ENCODE peak calls at places on chromosomes 13 and 19, in nine cellular contexts. A, U, N, X, O, G, Z, I and Q are unnamed samples.

GRCh38 chr13:36133950-36134349 is 2.8 kb upstream of the DCLK1 start:
- DNase-seq in A (no peak), Z (no peak), O (no peak), N (no peak), I (no peak), X (no peak), U (peak), G (no peak), Q (no peak)

GRCh38 chr13:89883893-89884448 is 1463.5 kb upstream of the MIR17HG start:
- DNase-seq in N (no peak), O (peak), G (no peak), I (no peak), U (no peak), X (no peak), A (no peak), Z (no peak), Q (no peak)

GRCh38 chr13:27622102-27622820 is 569 bp downstream of the POLR1D start:
- DNase-seq in X (no peak), Z (no peak), U (peak), O (no peak), I (peak), N (no peak), A (no peak), G (no peak), Q (no peak)

GRCh38 chr19:20247016-20247683 is 80.1 kb downstream of the ZNF486 start:
- DNase-seq in Z (peak), X (no peak), I (peak), O (peak), G (peak), A (no peak), U (peak), N (no peak), Q (peak)

GRCh38 chr19:50607874-50608785 is 31.6 kb downstream of the SYT3 start:
- DNase-seq in Z (peak), X (no peak), A (no peak), O (peak), I (peak), G (peak), U (peak), N (peak), Q (peak)

GRCh38 chr19:32403291-32403995 is 2.1 kb upstream of the DPY19L3 start:
- DNase-seq in Z (no peak), X (no peak), A (no peak), G (no peak), O (no peak), U (no peak), N (no peak), I (no peak), Q (no peak)

GRCh38 chr13:58087566-58087965 is 456.0 kb downstream of the PCDH17 start:
- DNase-seq in G (no peak), U (no peak), Z (no peak), X (no peak), N (no peak), I (peak), A (no peak), O (no peak), Q (no peak)

GRCh38 chr13:96851856-96852255 is 142.4 kb downstream of the OXGR1 start:
- DNase-seq in O (no peak), G (no peak), I (no peak), N (no peak), Z (no peak), X (no peak), U (no peak), A (no peak), Q (no peak)

GRCh38 chr13:21901772-21902708 is 231.2 kb downstream of the FGF9 start:
- DNase-seq in U (no peak), Z (no peak), I (no peak), G (no peak), X (no peak), N (no peak), A (no peak), O (peak), Q (no peak)

GRCh38 chr19:37655689-37656491 is 625 bp upstream of the ZFP30 start:
- DNase-seq in G (peak), X (no peak), A (peak), U (peak), N (peak), O (peak), Z (peak), I (peak), Q (peak)

GRCh38 chr13:70297219-70297618 is 189.0 kb upstream of the KLHL1 start:
- DNase-seq in O (no peak), X (no peak), G (no peak), Z (no peak), N (no peak), A (no peak), U (no peak), I (no peak), Q (no peak)

GRCh38 chr19:29666634-29667389 is 1.6 kb downstream of the PLEKHF1 start:
- DNase-seq in X (no peak), O (peak), N (peak), U (peak), G (peak), Z (peak), I (no peak), A (peak), Q (no peak)

GRCh38 chr13:46751811-46752635 is 44.9 kb downstream of the ESD start:
- DNase-seq in I (no peak), U (no peak), X (peak), Z (peak), G (no peak), A (no peak), N (no peak), O (no peak), Q (no peak)

GRCh38 chr19:39403331-39404312 is 3.0 kb upstream of the ZFP36 start:
- DNase-seq in G (peak), N (peak), Z (peak), I (peak), X (peak), O (peak), A (peak), U (peak), Q (peak)

GRCh38 chr19:56266060-56266459 is 6.5 kb upstream of the EDDM13 start:
- DNase-seq in A (no peak), G (no peak), I (no peak), X (no peak), U (no peak), N (no peak), Z (no peak), O (no peak), Q (no peak)

GRCh38 chr19:35643255-35644205 is 2.0 kb downstream of the ETV2 start:
- DNase-seq in U (peak), A (peak), X (no peak), O (peak), N (peak), G (peak), I (peak), Z (peak), Q (peak)

GRCh38 chr13:73952683-73953082 is 181.5 kb downstream of the KLF12 start:
- DNase-seq in X (no peak), Z (no peak), A (no peak), I (no peak), U (no peak), G (no peak), N (no peak), O (no peak), Q (no peak)

GRCh38 chr13:74452881-74453280 is 318.7 kb upstream of the KLF12 start:
- DNase-seq in U (no peak), N (no peak), G (peak), Z (no peak), A (no peak), I (no peak), O (no peak), X (no peak), Q (no peak)

GRCh38 chr19:31451686-31452325 is 102.6 kb upstream of the TSHZ3 start:
- DNase-seq in I (peak), Z (no peak), G (peak), A (no peak), N (no peak), X (no peak), O (no peak), U (peak), Q (no peak)

GRCh38 chr13:46894534-46894906 is 2.3 kb downstream of the HTR2A start:
- DNase-seq in Z (no peak), X (no peak), A (no peak), N (no peak), U (no peak), O (no peak), G (no peak), I (peak), Q (no peak)

GRCh38 chr19:17411801-17412200 is 6.4 kb upstream of the BST2 start:
- DNase-seq in I (no peak), X (no peak), G (no peak), O (no peak), U (no peak), N (no peak), Z (no peak), A (no peak), Q (no peak)

GRCh38 chr19:35141627-35142401 is 1.2 kb upstream of the FXYD7 start:
- DNase-seq in N (no peak), I (no peak), U (no peak), G (no peak), X (no peak), Z (no peak), O (no peak), A (no peak), Q (no peak)

GRCh38 chr19:3413796-3414327 is 47.5 kb downstream of the NFIC start:
- DNase-seq in X (no peak), Z (no peak), G (no peak), O (no peak), N (no peak), I (no peak), U (no peak), A (no peak), Q (no peak)

GRCh38 chr13:97256343-97256783 is 34.2 kb downstream of the MBNL2 start:
- DNase-seq in Z (no peak), A (no peak), G (peak), O (no peak), I (peak), U (peak), X (peak), N (no peak), Q (no peak)

GRCh38 chr13:24684600-24684998 is 4.4 kb downstream of the ATP12A start:
- DNase-seq in O (no peak), N (no peak), I (no peak), G (peak), X (no peak), Z (peak), A (no peak), U (no peak), Q (no peak)

GRCh38 chr13:37175996-37176395 is 70.5 kb upstream of the CSNK1A1L start:
- DNase-seq in A (no peak), I (no peak), U (peak), O (no peak), G (peak), Z (no peak), X (peak), N (no peak), Q (no peak)

GRCh38 chr19:51742736-51743288 is 8.9 kb downstream of the FPR1 start:
- DNase-seq in Z (no peak), N (no peak), I (peak), U (no peak), X (peak), G (peak), O (no peak), A (no peak), Q (no peak)

GRCh38 chr19:45404557-45405434 is at the start of gene PPP1R13L:
- DNase-seq in Z (no peak), A (peak), X (no peak), N (peak), G (peak), I (peak), O (peak), U (peak), Q (no peak)

GRCh38 chr13:31424130-31424729 is 224.5 kb downstream of the B3GLCT start:
- DNase-seq in I (peak), U (peak), Z (peak), G (peak), N (peak), O (peak), X (peak), A (peak), Q (peak)

GRCh38 chr13:26563713-26564112 is 6.2 kb downstream of the WASF3 start:
- DNase-seq in U (peak), A (no peak), O (no peak), X (no peak), I (no peak), Z (no peak), N (no peak), G (no peak), Q (no peak)

GRCh38 chr19:9586764-9587163 is 2.5 kb upstream of the ZNF121 start:
- DNase-seq in A (peak), O (peak), U (peak), N (peak), X (no peak), Z (peak), G (peak), I (peak), Q (peak)
- TF ChIP-seq CTCF in A (no peak), O (peak), U (peak), N (peak), X (peak), Z (peak), G (peak), I (peak), Q (peak)

DNA sequence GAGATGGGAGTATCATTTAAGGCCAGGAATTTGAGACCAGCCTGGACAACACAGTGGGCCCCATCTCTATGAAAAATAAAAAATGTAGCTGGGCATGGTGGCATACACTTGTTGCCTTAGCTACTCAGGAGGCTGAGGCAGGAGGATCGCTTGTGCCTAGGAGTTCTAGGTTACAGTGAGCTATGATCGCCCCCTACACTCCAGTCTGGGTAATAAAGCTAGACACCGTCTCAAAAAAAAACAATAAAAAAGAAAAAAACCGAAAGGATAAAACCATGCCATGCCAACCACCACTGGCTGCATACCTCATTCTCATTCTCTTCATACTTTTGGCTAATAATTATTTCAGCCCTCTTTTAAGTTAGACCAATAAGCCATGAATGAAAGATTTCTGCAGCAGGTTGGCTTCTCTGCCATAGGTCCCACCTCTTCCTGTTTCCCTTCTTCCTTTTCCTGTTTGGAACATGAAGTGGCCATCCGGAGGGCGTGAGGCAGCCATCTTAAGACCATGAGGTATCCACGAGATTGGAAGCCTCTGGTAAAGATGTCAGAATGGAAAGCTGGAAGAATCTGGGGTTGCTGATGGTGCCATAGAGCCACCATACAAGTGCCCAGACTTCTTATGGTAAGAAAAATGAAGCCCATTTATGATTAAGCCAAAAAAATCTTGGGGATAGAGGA is 171.3 kb downstream of the CACNA1A start:
- DNase-seq in Z (no peak), I (peak), A (no peak), N (no peak), X (no peak), O (no peak), G (no peak), U (no peak), Q (no peak)
- TF ChIP-seq CTCF in Z (no peak), I (peak), A (no peak), N (no peak), X (no peak), O (peak), G (no peak), U (no peak), Q (no peak)

DNA sequence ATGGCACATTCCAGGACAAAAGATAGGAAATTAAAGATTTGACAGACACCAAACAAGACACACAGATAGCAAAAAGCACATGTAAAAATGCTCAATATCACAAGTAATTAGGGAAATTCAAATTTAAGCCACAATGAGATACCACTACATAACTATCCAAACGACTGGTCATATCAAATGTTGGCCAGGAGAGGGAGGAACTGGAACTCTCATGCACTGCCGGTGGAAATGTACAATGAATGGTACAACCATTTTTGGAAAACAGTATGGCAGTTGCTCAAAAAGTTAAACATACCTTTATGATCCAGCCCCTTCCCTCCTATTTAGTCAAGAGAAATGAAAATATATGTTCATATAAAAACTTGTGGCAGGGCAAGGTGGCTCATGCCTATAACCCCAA is 36.8 kb upstream of the CYP2S1 start:
- DNase-seq in U (no peak), X (no peak), N (no peak), Z (no peak), I (peak), A (no peak), O (no peak), G (no peak), Q (no peak)
- TF ChIP-seq CTCF in U (peak), X (no peak), N (no peak), Z (no peak), I (peak), A (no peak), O (peak), G (peak), Q (peak)

DNA sequence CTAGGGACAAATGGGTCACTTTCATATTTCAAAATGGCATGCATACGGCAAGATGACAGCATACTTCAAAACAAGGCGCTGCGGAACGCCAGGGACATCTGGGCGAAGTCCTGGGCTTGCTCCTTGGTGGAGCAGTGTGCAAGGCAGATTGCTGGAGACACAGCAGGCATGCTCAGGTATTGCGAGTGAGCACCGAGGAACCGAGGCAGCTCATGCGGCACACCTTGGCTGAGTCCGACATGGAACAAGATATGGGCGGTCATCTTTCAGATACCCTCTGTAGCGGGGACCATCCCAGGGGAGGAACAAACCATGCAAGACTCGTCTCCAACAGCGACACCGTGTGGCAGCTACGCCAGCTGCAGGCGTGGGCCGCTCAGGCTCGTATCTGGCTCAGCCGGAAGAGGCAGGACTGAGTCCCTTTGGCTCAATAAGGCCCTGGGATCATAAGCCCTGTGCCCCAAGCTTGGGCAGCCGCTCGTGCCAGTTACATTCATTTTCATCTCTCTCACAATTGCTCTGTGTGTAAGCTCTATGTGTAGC is 112.4 kb downstream of the NUFIP1 start:
- DNase-seq in U (no peak), X (no peak), G (no peak), Z (no peak), A (no peak), N (no peak), O (peak), I (no peak), Q (peak)
- TF ChIP-seq CTCF in U (peak), X (peak), G (peak), Z (no peak), A (no peak), N (no peak), O (peak), I (peak), Q (peak)

GRCh38 chr19:1111641-1112253 is 8.0 kb downstream of the GPX4 start:
- DNase-seq in A (no peak), Z (no peak), O (no peak), G (no peak), I (no peak), X (no peak), U (no peak), N (no peak), Q (no peak)

GRCh38 chr19:1113278-1113985 is 9.6 kb downstream of the GPX4 start:
- DNase-seq in N (peak), I (peak), G (peak), O (peak), A (peak), U (peak), X (peak), Z (peak), Q (peak)

GRCh38 chr19:1113986-1114483 is 10.2 kb downstream of the GPX4 start:
- DNase-seq in A (no peak), G (no peak), N (no peak), X (no peak), U (no peak), I (no peak), O (no peak), Z (no peak), Q (no peak)

GRCh38 chr19:1110809-1111640 is 7.2 kb downstream of the GPX4 start:
- DNase-seq in N (no peak), G (no peak), I (no peak), X (no peak), Z (no peak), U (no peak), O (no peak), A (no peak), Q (no peak)

GRCh38 chr19:1112254-1113208 is 8.7 kb downstream of the GPX4 start:
- DNase-seq in G (no peak), Z (no peak), U (no peak), X (no peak), O (peak), A (peak), I (no peak), N (peak), Q (no peak)
- TF ChIP-seq CTCF in G (no peak), Z (no peak), U (no peak), X (no peak), O (no peak), A (no peak), I (no peak), N (no peak), Q (no peak)

GRCh38 chr13:20833900-20834679 is 60.3 kb upstream of the EEF1AKMT1 start:
- DNase-seq in U (no peak), A (no peak), N (no peak), G (no peak), O (no peak), I (no peak), X (no peak), Z (no peak), Q (no peak)
- TF ChIP-seq CTCF in U (no peak), A (no peak), N (no peak), G (no peak), O (no peak), I (no peak), X (no peak), Z (no peak), Q (no peak)

GRCh38 chr13:102042746-102043145 is 359.1 kb downstream of the FGF14 start:
- DNase-seq in N (no peak), I (no peak), O (no peak), Z (no peak), X (no peak), U (no peak), G (no peak), A (no peak), Q (no peak)

GRCh38 chr13:102038787-102039186 is 363.1 kb downstream of the FGF14 start:
- DNase-seq in Z (no peak), U (no peak), O (no peak), N (no peak), G (no peak), I (no peak), X (no peak), A (no peak), Q (no peak)

GRCh38 chr13:102040812-102041211 is 361.0 kb downstream of the FGF14 start:
- DNase-seq in X (no peak), O (no peak), A (no peak), N (no peak), I (no peak), U (no peak), G (no peak), Z (no peak), Q (no peak)

GRCh38 chr13:102039264-102039663 is 362.6 kb downstream of the FGF14 start:
- DNase-seq in I (no peak), A (no peak), O (no peak), U (no peak), X (no peak), N (no peak), Z (no peak), G (no peak), Q (no peak)

GRCh38 chr13:102041544-102041943 is 360.3 kb downstream of the FGF14 start:
- DNase-seq in N (no peak), X (no peak), I (no peak), A (no peak), Z (no peak), U (no peak), G (no peak), O (no peak), Q (no peak)
- TF ChIP-seq CTCF in N (no peak), X (no peak), I (no peak), A (no peak), Z (no peak), U (no peak), G (no peak), O (no peak), Q (no peak)

DNA sequence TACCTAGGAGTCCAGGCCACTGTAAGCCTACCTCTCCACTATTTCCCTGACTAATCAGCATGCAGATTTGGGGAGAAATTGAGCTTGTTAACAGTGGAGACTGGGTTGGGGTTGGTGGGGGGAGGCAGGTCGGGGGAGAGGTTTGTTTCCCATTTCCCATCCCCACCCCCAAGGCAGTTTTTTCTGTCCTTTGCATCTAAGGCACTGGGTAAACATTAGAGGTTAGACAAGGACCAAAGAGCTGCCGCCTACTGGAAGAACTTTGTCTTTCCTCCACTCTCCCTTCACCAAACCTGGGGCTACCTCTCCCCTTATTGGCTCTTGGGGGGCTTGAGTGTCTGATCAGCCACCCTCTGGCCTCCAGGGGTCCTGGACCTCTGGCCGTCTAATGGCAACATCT is 953 bp downstream of the KCNN4 start:
- DNase-seq in X (no peak), N (no peak), I (peak), G (peak), U (no peak), Z (no peak), A (no peak), O (no peak), Q (no peak)
- TF ChIP-seq CTCF in X (no peak), N (no peak), I (peak), G (peak), U (no peak), Z (no peak), A (no peak), O (peak), Q (no peak)